ENCODE peak calls at places on chromosome 12, in four cellular contexts. E, Q, I and X are unnamed samples.

GRCh38 chr12:7292300-7292699 is 11.6 kb upstream of the ACSM4 start:
- DNase-seq in Q (no peak), E (no peak), I (no peak), X (no peak)

GRCh38 chr12:75938189-75938588 is 93.4 kb downstream of the PHLDA1 start:
- DNase-seq in I (no peak), E (no peak), Q (no peak), X (no peak)

GRCh38 chr12:2794736-2795289 is at the start of gene FKBP4:
- DNase-seq in Q (peak; percentile 93), E (peak; percentile 90), I (peak; percentile 96), X (peak; percentile 96)

GRCh38 chr12:25866586-25867378 is 91.7 kb upstream of the RASSF8 start:
- DNase-seq in Q (no peak), I (no peak), E (no peak), X (no peak)

GRCh38 chr12:130456375-130457199 is 118.9 kb downstream of the PIWIL1 start:
- DNase-seq in E (no peak), I (peak; percentile 5), Q (no peak), X (peak; percentile 83)

GRCh38 chr12:78062781-78063180 is 232.1 kb downstream of the NAV3 start:
- DNase-seq in E (no peak), Q (no peak), I (peak; percentile 26), X (no peak)

GRCh38 chr12:7125632-7126227 is 3.0 kb downstream of the RBP5 start:
- DNase-seq in I (no peak), Q (no peak), E (no peak), X (no peak)

GRCh38 chr12:41476499-41476898 is 288.4 kb downstream of the PDZRN4 start:
- DNase-seq in E (no peak), Q (no peak), I (no peak), X (no peak)

GRCh38 chr12:41532072-41532471 is 344.0 kb downstream of the PDZRN4 start:
- DNase-seq in I (no peak), E (no peak), Q (no peak), X (no peak)

GRCh38 chr12:127485528-127485927 is 781.4 kb upstream of the TMEM132C start:
- DNase-seq in E (no peak), I (no peak), Q (no peak), X (no peak)

GRCh38 chr12:78494911-78495310 is 369.7 kb upstream of the SYT1 start:
- DNase-seq in E (no peak), Q (no peak), I (no peak), X (no peak)

GRCh38 chr12:92764820-92765219 is 62.0 kb downstream of the PLEKHG7 start:
- DNase-seq in Q (no peak), I (no peak), E (no peak), X (no peak)

GRCh38 chr12:48300774-48301173 is 49.9 kb downstream of the ZNF641 start:
- DNase-seq in Q (no peak), E (no peak), I (no peak), X (no peak)

GRCh38 chr12:8687846-8688601 is 9.8 kb upstream of the RIMKLB start:
- DNase-seq in E (peak; percentile 59), I (peak; percentile 23), Q (no peak), X (no peak)

GRCh38 chr12:106274575-106275081 is 26.8 kb upstream of the CKAP4 start:
- DNase-seq in E (no peak), I (peak; percentile 49), Q (peak; percentile 53), X (no peak)

GRCh38 chr12:100926669-100927248 is 132.2 kb downstream of the ANO4 start:
- DNase-seq in E (no peak), I (peak; percentile 41), Q (peak; percentile 55), X (no peak)

GRCh38 chr12:100954118-100954517 is 159.5 kb downstream of the ANO4 start:
- DNase-seq in Q (no peak), I (no peak), E (no peak), X (no peak)

GRCh38 chr12:14885718-14886201 is at the start of gene MGP:
- DNase-seq in Q (no peak), I (peak; percentile 25), E (peak; percentile 81), X (peak; percentile 84)

GRCh38 chr12:131915774-131916173 is 13.3 kb upstream of the PUS1 start:
- DNase-seq in E (no peak), I (no peak), Q (no peak), X (no peak)

GRCh38 chr12:53380104-53380796 is at the start of gene SP1:
- DNase-seq in Q (peak; percentile 96), I (peak; percentile 91), E (peak; percentile 89), X (peak; percentile 99)

GRCh38 chr12:57069522-57069921 is 9.1 kb downstream of the NEMP1 start:
- DNase-seq in Q (peak; percentile 66), I (peak; percentile 85), E (peak; percentile 80), X (no peak)

GRCh38 chr12:25500651-25501050 is 52.4 kb downstream of the LMNTD1 start:
- DNase-seq in E (no peak), Q (no peak), I (no peak), X (no peak)

GRCh38 chr12:106291342-106291741 is 11.2 kb upstream of the TCP11L2 start:
- DNase-seq in I (no peak), E (no peak), Q (no peak), X (no peak)

GRCh38 chr12:90013409-90013808 is 304.8 kb upstream of the ATP2B1 start:
- DNase-seq in Q (peak; percentile 23), E (no peak), I (no peak), X (no peak)

GRCh38 chr12:32669584-32669983 is 9.5 kb upstream of the DNM1L start:
- DNase-seq in E (no peak), Q (no peak), I (no peak), X (no peak)

GRCh38 chr12:58030566-58031279 is 89.4 kb downstream of the ATP23 start:
- DNase-seq in E (no peak), Q (no peak), I (no peak), X (no peak)

GRCh38 chr12:47721431-47721973 is 3.8 kb downstream of the ENDOU start:
- DNase-seq in Q (no peak), I (no peak), E (no peak), X (no peak)

GRCh38 chr12:86290615-86291014 is 34.4 kb upstream of the MGAT4C start:
- DNase-seq in E (no peak), Q (no peak), I (no peak), X (no peak)

GRCh38 chr12:32399373-32400113 is at the start of gene FGD4:
- DNase-seq in E (peak; percentile 86), Q (peak; percentile 97), I (no peak), X (peak; percentile 96)

GRCh38 chr12:99054601-99055128 is 409.6 kb downstream of the APAF1 start:
- DNase-seq in E (no peak), I (no peak), Q (no peak), X (no peak)

DNA sequence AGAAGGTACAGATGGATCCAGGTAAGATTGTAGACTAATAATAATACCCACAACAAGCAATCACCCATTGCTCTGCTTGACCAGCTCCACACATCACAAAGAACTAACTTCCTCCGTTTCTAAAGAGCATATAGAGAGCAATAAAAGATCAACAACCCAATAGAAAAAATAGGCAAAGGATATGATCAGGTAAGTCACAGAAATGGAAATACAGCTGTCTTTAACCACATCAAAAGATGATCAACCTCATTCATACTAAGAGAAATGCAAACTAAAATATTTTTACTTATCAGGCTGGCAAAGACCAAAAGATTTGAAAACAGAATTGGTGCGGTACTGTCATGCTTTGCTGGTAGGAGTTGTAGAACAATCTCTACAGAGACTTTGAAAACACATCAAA is 8.9 kb downstream of the C2CD5 start:
- DNase-seq in E (no peak), Q (no peak), I (no peak), X (no peak)
- H3K4me3 ChIP-seq in E (no peak overlapping the region), Q (no peak overlapping the region), I (no peak overlapping the region), X (no peak overlapping the region)

GRCh38 chr12:44299524-44299923 is 463.6 kb downstream of the TMEM117 start:
- DNase-seq in E (no peak), Q (no peak), I (no peak), X (no peak)
- H3K4me3 ChIP-seq in E (no peak overlapping the region), Q (no peak overlapping the region), I (no peak overlapping the region), X (no peak overlapping the region)

DNA sequence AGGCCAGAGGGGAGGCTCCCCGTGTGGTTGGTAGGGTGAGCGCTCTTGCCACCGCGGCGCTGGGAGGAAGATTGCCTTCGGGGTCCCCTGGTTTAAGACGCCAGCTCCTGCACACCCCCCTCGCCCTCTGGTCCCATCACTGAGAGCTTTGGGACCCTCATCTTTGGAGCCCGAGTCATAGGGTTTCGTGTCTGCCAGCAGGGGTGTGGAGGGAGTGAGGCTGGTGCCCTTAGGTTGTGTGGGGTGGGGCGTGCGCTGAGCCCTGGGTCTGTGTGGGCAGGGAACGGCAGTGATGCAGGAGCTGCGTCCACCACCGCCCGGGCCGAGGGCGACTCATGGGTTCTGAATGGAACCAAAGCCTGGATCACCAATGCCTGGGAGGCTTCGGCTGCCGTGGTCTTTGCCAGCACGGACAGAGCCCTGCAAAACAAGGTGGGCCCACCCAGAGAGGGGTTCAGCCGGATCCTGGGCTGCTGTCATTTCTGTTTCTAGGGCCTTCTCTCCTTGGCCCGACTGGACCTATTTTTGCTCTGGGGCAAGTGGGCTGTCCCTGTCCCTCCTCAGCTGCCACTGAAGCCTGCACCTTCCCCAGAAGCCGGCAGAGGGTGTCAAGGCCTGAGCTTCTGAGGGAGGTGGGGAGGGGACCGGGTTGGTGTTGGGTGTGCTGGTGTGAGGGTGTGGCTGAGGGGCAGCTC is 12.1 kb downstream of the ACADS start:
- DNase-seq in E (no peak), Q (no peak), I (no peak), X (no peak)
- H3K4me3 ChIP-seq in E (no peak overlapping the region), Q (no peak overlapping the region), I (no peak overlapping the region), X (no peak overlapping the region)

GRCh38 chr12:95227818-95228356 is 10.3 kb downstream of the VEZT start:
- DNase-seq in I (no peak), Q (no peak), E (no peak), X (no peak)
- H3K4me3 ChIP-seq in I (no peak overlapping the region), Q (no peak overlapping the region), E (no peak overlapping the region), X (no peak overlapping the region)

GRCh38 chr12:122123051-122123760 is 44.6 kb downstream of the MLXIP start:
- DNase-seq in Q (peak; percentile 81), E (peak; percentile 69), I (peak; percentile 91), X (peak; percentile 83)
- H3K4me3 ChIP-seq in Q (no peak overlapping the region), E (no peak overlapping the region), I (no peak overlapping the region), X (no peak overlapping the region)

GRCh38 chr12:82959821-82960220 is 273.1 kb downstream of the TMTC2 start:
- DNase-seq in I (no peak), Q (no peak), E (no peak), X (no peak)

GRCh38 chr12:82968644-82969339 is 282.1 kb downstream of the TMTC2 start:
- DNase-seq in I (no peak), Q (no peak), E (no peak), X (no peak)

GRCh38 chr12:82963961-82964360 is 277.3 kb downstream of the TMTC2 start:
- DNase-seq in Q (no peak), E (no peak), I (no peak), X (no peak)

GRCh38 chr12:82966160-82966559 is 279.5 kb downstream of the TMTC2 start:
- DNase-seq in I (no peak), Q (no peak), E (no peak), X (no peak)

GRCh38 chr12:82964446-82964845 is 277.7 kb downstream of the TMTC2 start:
- DNase-seq in I (no peak), E (no peak), Q (no peak), X (no peak)
- H3K4me3 ChIP-seq in I (no peak overlapping the region), E (no peak overlapping the region), Q (no peak overlapping the region), X (no peak overlapping the region)

GRCh38 chr12:113612076-113612728 is 140.5 kb upstream of the LHX5 start:
- DNase-seq in Q (no peak), E (no peak), I (no peak), X (no peak)
- H3K4me3 ChIP-seq in Q (no peak overlapping the region), E (no peak overlapping the region), I (no peak overlapping the region), X (no peak overlapping the region)

GRCh38 chr12:116427200-116427932 is 131.8 kb upstream of the MAP1LC3B2 start:
- DNase-seq in E (no peak), Q (peak; percentile 82), I (no peak), X (no peak)
- H3K4me3 ChIP-seq in E (no peak overlapping the region), Q (peak overlapping the region; percentile 15), I (no peak overlapping the region), X (no peak overlapping the region)